ENCODE peak calls at places on chromosome 1, in seven cellular contexts. O, B, T, P, J, U and D are unnamed samples.

GRCh38 chr1:16181887-16182719 is 26.2 kb upstream of the EPHA2 start:
- DNase-seq in P (no peak), B (peak; percentile 87), O (peak; percentile 96), J (no peak), T (no peak), U (no peak), D (no peak)

GRCh38 chr1:65791860-65792670 is 630 bp upstream of the PDE4B start:
- DNase-seq in P (no peak), O (peak; percentile 43), U (no peak), B (peak; percentile 14), J (no peak), T (no peak), D (no peak)

GRCh38 chr1:23779826-23780371 is 1.7 kb downstream of the PITHD1 start:
- DNase-seq in T (no peak), B (no peak), J (no peak), O (peak; percentile 83), U (no peak), P (no peak), D (peak; percentile 54)

GRCh38 chr1:43994794-43995790 is 3.7 kb downstream of the CCDC24 start:
- DNase-seq in T (no peak), P (peak; percentile 53), U (no peak), O (peak; percentile 34), J (peak; percentile 66), B (no peak), D (no peak)

GRCh38 chr1:117605164-117605810 is 561 bp upstream of the TENT5C start:
- DNase-seq in U (no peak), T (no peak), J (no peak), B (no peak), O (peak; percentile 75), P (no peak), D (no peak)

GRCh38 chr1:42756956-42757891 is 9.6 kb downstream of the P3H1 start:
- DNase-seq in B (no peak), O (peak; percentile 70), P (peak; percentile 71), U (peak; percentile 55), J (peak; percentile 67), T (peak; percentile 14), D (peak; percentile 83)

GRCh38 chr1:219518168-219518905 is 94.6 kb downstream of the ZC3H11B start:
- DNase-seq in T (no peak), J (no peak), B (no peak), O (peak; percentile 95), U (no peak), P (no peak), D (no peak)

GRCh38 chr1:155223017-155223416 is 14.5 kb downstream of the MTX1 start:
- DNase-seq in B (no peak), T (no peak), P (peak; percentile 31), O (no peak), U (no peak), J (no peak), D (no peak)

GRCh38 chr1:94936861-94937620 is 10.1 kb upstream of the CNN3 start:
- DNase-seq in U (no peak), O (peak; percentile 55), T (no peak), J (no peak), P (no peak), B (no peak), D (no peak)

GRCh38 chr1:174858301-174858700 is 141.4 kb upstream of the CACYBP start:
- DNase-seq in T (no peak), J (no peak), B (peak; percentile 5), P (no peak), O (no peak), U (no peak), D (no peak)

GRCh38 chr1:112762541-112763141 is 47.5 kb upstream of the PPM1J start:
- DNase-seq in B (no peak), O (no peak), T (no peak), P (no peak), U (peak; percentile 9), J (no peak), D (peak; percentile 55)

GRCh38 chr1:161958425-161958824 is 65.2 kb downstream of the OLFML2B start:
- DNase-seq in P (no peak), U (no peak), B (no peak), T (no peak), O (peak; percentile 88), J (no peak), D (no peak)

GRCh38 chr1:68228833-68229232 is 3.5 kb downstream of the WLS start:
- DNase-seq in B (no peak), P (no peak), J (no peak), T (no peak), U (no peak), O (no peak), D (no peak)

GRCh38 chr1:162627662-162628296 is 4.5 kb upstream of the DDR2 start:
- DNase-seq in O (peak; percentile 57), U (no peak), J (peak; percentile 55), T (peak; percentile 24), P (peak; percentile 60), B (no peak), D (peak; percentile 76)

GRCh38 chr1:10680487-10680886 is 116.0 kb downstream of the CASZ1 start:
- DNase-seq in J (no peak), P (no peak), O (no peak), U (no peak), B (no peak), T (no peak), D (no peak)

GRCh38 chr1:161019767-161020572 is 982 bp downstream of the F11R start:
- DNase-seq in U (no peak), B (no peak), J (no peak), O (peak; percentile 36), P (peak; percentile 19), T (no peak), D (no peak)

GRCh38 chr1:213899413-213899812 is 88.4 kb upstream of the PROX1 start:
- DNase-seq in J (no peak), O (no peak), U (no peak), B (no peak), P (no peak), T (no peak), D (no peak)

GRCh38 chr1:25031966-25032667 is 102.0 kb upstream of the RUNX3 start:
- DNase-seq in B (no peak), O (no peak), P (peak; percentile 95), U (peak; percentile 28), J (no peak), T (peak; percentile 70), D (peak; percentile 46)

GRCh38 chr1:32390904-32391480 is 3.2 kb downstream of the BSDC1 start:
- DNase-seq in B (no peak), O (no peak), J (no peak), T (no peak), U (no peak), P (no peak), D (no peak)

GRCh38 chr1:46493316-46494032 is 3.8 kb downstream of the DMBX1 start:
- DNase-seq in O (no peak), P (no peak), J (no peak), T (no peak), B (no peak), U (no peak), D (no peak)

GRCh38 chr1:231460614-231461013 is 38.5 kb upstream of the EGLN1 start:
- DNase-seq in O (peak; percentile 80), P (peak; percentile 75), T (peak; percentile 86), J (no peak), U (no peak), B (no peak), D (no peak)

GRCh38 chr1:202274611-202275010 is 67.1 kb downstream of the UBE2T start:
- DNase-seq in P (peak; percentile 44), O (peak; percentile 61), J (peak; percentile 68), B (no peak), T (peak; percentile 56), U (no peak), D (peak; percentile 61)

GRCh38 chr1:84855947-84856660 is 36.9 kb downstream of the LPAR3 start:
- DNase-seq in J (no peak), O (no peak), T (no peak), P (no peak), B (no peak), U (no peak), D (no peak)

GRCh38 chr1:121417289-121417955 is 232.6 kb downstream of the SRGAP2C start:
- DNase-seq in P (no peak), O (no peak), J (no peak), U (no peak), T (no peak), B (no peak), D (no peak)